ENCODE peak calls at places on chromosomes 13 and 19, in six cellular contexts. One of them, this sample, is unnamed.

GRCh38 chr13:73779881-73780280 is 354.3 kb downstream of the KLF12 start:
- DNase-seq in colonic mucosa: no peak
- DNase-seq in IMR-90: peak; percentile 53
- DNase-seq in substantia nigra: no peak
- DNase-seq in A549: no peak
- DNase-seq in coronary artery: no peak
- DNase-seq in this sample: no peak

GRCh38 chr19:5451494-5451893 is 3.7 kb upstream of the ZNRF4 start:
- DNase-seq in colonic mucosa: no peak
- DNase-seq in IMR-90: no peak
- DNase-seq in substantia nigra: peak; percentile 12
- DNase-seq in A549: no peak
- DNase-seq in coronary artery: no peak
- DNase-seq in this sample: no peak

GRCh38 chr19:15666883-15667282 is 6.0 kb upstream of the CYP4F12 start:
- DNase-seq in colonic mucosa: peak; percentile 78
- DNase-seq in IMR-90: no peak
- DNase-seq in substantia nigra: no peak
- DNase-seq in A549: no peak
- DNase-seq in coronary artery: no peak
- DNase-seq in this sample: no peak

GRCh38 chr13:32272021-32272695 is 43.0 kb downstream of the ZAR1L start:
- DNase-seq in colonic mucosa: no peak
- DNase-seq in IMR-90: no peak
- DNase-seq in substantia nigra: no peak
- DNase-seq in A549: no peak
- DNase-seq in coronary artery: no peak
- DNase-seq in this sample: no peak

GRCh38 chr13:27599845-27600553 is 20.3 kb downstream of the LNX2 start:
- DNase-seq in colonic mucosa: no peak
- DNase-seq in IMR-90: peak; percentile 67
- DNase-seq in substantia nigra: no peak
- DNase-seq in A549: no peak
- DNase-seq in coronary artery: no peak
- DNase-seq in this sample: no peak

GRCh38 chr19:55857149-55857548 is 20.8 kb downstream of the NLRP4 start:
- DNase-seq in colonic mucosa: no peak
- DNase-seq in IMR-90: no peak
- DNase-seq in substantia nigra: no peak
- DNase-seq in A549: no peak
- DNase-seq in coronary artery: no peak
- DNase-seq in this sample: no peak

GRCh38 chr13:31595568-31595967 is 143.8 kb upstream of the RXFP2 start:
- DNase-seq in colonic mucosa: no peak
- DNase-seq in IMR-90: no peak
- DNase-seq in substantia nigra: no peak
- DNase-seq in A549: no peak
- DNase-seq in coronary artery: no peak
- DNase-seq in this sample: no peak

GRCh38 chr19:21698215-21698614 is 69.2 kb downstream of the ZNF100 start:
- DNase-seq in colonic mucosa: peak; percentile 25
- DNase-seq in IMR-90: peak; percentile 1
- DNase-seq in substantia nigra: no peak
- DNase-seq in A549: no peak
- DNase-seq in coronary artery: no peak
- DNase-seq in this sample: no peak

GRCh38 chr13:47437411-47437810 is 540.6 kb upstream of the HTR2A start:
- DNase-seq in colonic mucosa: no peak
- DNase-seq in IMR-90: peak; percentile 89
- DNase-seq in substantia nigra: no peak
- DNase-seq in A549: no peak
- DNase-seq in coronary artery: no peak
- DNase-seq in this sample: no peak

GRCh38 chr19:58577581-58578429 is 4.7 kb upstream of the MZF1 start:
- DNase-seq in colonic mucosa: peak; percentile 18
- DNase-seq in IMR-90: no peak
- DNase-seq in substantia nigra: no peak
- DNase-seq in A549: no peak
- DNase-seq in coronary artery: peak; percentile 64
- DNase-seq in this sample: no peak

GRCh38 chr19:47013041-47013517 is 6.6 kb upstream of the NPAS1 start:
- DNase-seq in colonic mucosa: peak; percentile 85
- DNase-seq in IMR-90: peak; percentile 51
- DNase-seq in substantia nigra: peak; percentile 29
- DNase-seq in A549: no peak
- DNase-seq in coronary artery: no peak
- DNase-seq in this sample: no peak

GRCh38 chr13:50353651-50354415 is 338.6 kb downstream of the KCNRG start:
- DNase-seq in colonic mucosa: no peak
- DNase-seq in IMR-90: peak; percentile 62
- DNase-seq in substantia nigra: no peak
- DNase-seq in A549: no peak
- DNase-seq in coronary artery: no peak
- DNase-seq in this sample: no peak

GRCh38 chr19:51552996-51553725 is 17.9 kb upstream of the ZNF175 start:
- DNase-seq in colonic mucosa: peak; percentile 63
- DNase-seq in IMR-90: peak; percentile 47
- DNase-seq in substantia nigra: no peak
- DNase-seq in A549: peak; percentile 23
- DNase-seq in coronary artery: no peak
- DNase-seq in this sample: no peak

GRCh38 chr13:82458169-82458568 is 1424.1 kb downstream of the SLITRK1 start:
- DNase-seq in colonic mucosa: no peak
- DNase-seq in IMR-90: no peak
- DNase-seq in substantia nigra: no peak
- DNase-seq in A549: no peak
- DNase-seq in coronary artery: no peak
- DNase-seq in this sample: no peak

GRCh38 chr13:109939838-109940237 is 153.5 kb upstream of the IRS2 start:
- DNase-seq in colonic mucosa: no peak
- DNase-seq in IMR-90: no peak
- DNase-seq in substantia nigra: no peak
- DNase-seq in A549: no peak
- DNase-seq in coronary artery: no peak
- DNase-seq in this sample: no peak

GRCh38 chr19:11693505-11694499 is 44.9 kb downstream of the ZNF823 start:
- DNase-seq in colonic mucosa: peak; percentile 26
- DNase-seq in IMR-90: peak; percentile 75
- DNase-seq in substantia nigra: no peak
- DNase-seq in A549: no peak
- DNase-seq in coronary artery: no peak
- DNase-seq in this sample: no peak

GRCh38 chr13:49292742-49293498 is 45.2 kb downstream of the CDADC1 start:
- DNase-seq in colonic mucosa: no peak
- DNase-seq in IMR-90: peak; percentile 96
- DNase-seq in substantia nigra: no peak
- DNase-seq in A549: no peak
- DNase-seq in coronary artery: no peak
- DNase-seq in this sample: peak; percentile 82

GRCh38 chr19:58325623-58326022 is 1.2 kb upstream of the ZSCAN22 start:
- DNase-seq in colonic mucosa: no peak
- DNase-seq in IMR-90: peak; percentile 57
- DNase-seq in substantia nigra: no peak
- DNase-seq in A549: no peak
- DNase-seq in coronary artery: no peak
- DNase-seq in this sample: no peak

GRCh38 chr19:39422020-39422419 is 9.6 kb downstream of the PLEKHG2 start:
- DNase-seq in colonic mucosa: no peak
- DNase-seq in IMR-90: no peak
- DNase-seq in substantia nigra: no peak
- DNase-seq in A549: no peak
- DNase-seq in coronary artery: no peak
- DNase-seq in this sample: no peak

GRCh38 chr19:55305491-55305890 is 19.6 kb downstream of the TMEM150B start:
- DNase-seq in colonic mucosa: peak; percentile 40
- DNase-seq in IMR-90: no peak
- DNase-seq in substantia nigra: no peak
- DNase-seq in A549: peak; percentile 66
- DNase-seq in coronary artery: no peak
- DNase-seq in this sample: no peak

GRCh38 chr13:104837756-104838155 is 1697.7 kb downstream of the EFNB2 start:
- DNase-seq in colonic mucosa: no peak
- DNase-seq in IMR-90: no peak
- DNase-seq in substantia nigra: no peak
- DNase-seq in A549: no peak
- DNase-seq in coronary artery: no peak
- DNase-seq in this sample: no peak

GRCh38 chr19:30391554-30392551 is 19.7 kb downstream of the ZNF536 start:
- DNase-seq in colonic mucosa: no peak
- DNase-seq in IMR-90: no peak
- DNase-seq in substantia nigra: no peak
- DNase-seq in A549: no peak
- DNase-seq in coronary artery: no peak
- DNase-seq in this sample: no peak

GRCh38 chr19:31278555-31279435 is 70.4 kb downstream of the TSHZ3 start:
- DNase-seq in colonic mucosa: no peak
- DNase-seq in IMR-90: no peak
- DNase-seq in substantia nigra: no peak
- DNase-seq in A549: no peak
- DNase-seq in coronary artery: no peak
- DNase-seq in this sample: no peak

GRCh38 chr13:25300861-25301346 is 521 bp upstream of the NUP58 start:
- DNase-seq in colonic mucosa: peak; percentile 31
- DNase-seq in IMR-90: no peak
- DNase-seq in substantia nigra: no peak
- DNase-seq in A549: no peak
- DNase-seq in coronary artery: no peak
- DNase-seq in this sample: no peak

GRCh38 chr13:109870281-109871017 is 84.1 kb upstream of the IRS2 start:
- DNase-seq in colonic mucosa: no peak
- DNase-seq in IMR-90: no peak
- DNase-seq in substantia nigra: no peak
- DNase-seq in A549: no peak
- DNase-seq in coronary artery: no peak
- DNase-seq in this sample: no peak

GRCh38 chr13:66886248-66886647 is 343.9 kb downstream of the PCDH9 start:
- DNase-seq in colonic mucosa: no peak
- DNase-seq in IMR-90: no peak
- DNase-seq in substantia nigra: peak; percentile 35
- DNase-seq in A549: no peak
- DNase-seq in coronary artery: no peak
- DNase-seq in this sample: no peak

GRCh38 chr13:113804703-113805430 is 45.8 kb downstream of the TMEM255B start:
- DNase-seq in colonic mucosa: no peak
- DNase-seq in IMR-90: no peak
- DNase-seq in substantia nigra: no peak
- DNase-seq in A549: no peak
- DNase-seq in coronary artery: no peak
- DNase-seq in this sample: no peak

GRCh38 chr13:41847216-41847615 is 113.7 kb downstream of the VWA8 start:
- DNase-seq in colonic mucosa: no peak
- DNase-seq in IMR-90: no peak
- DNase-seq in substantia nigra: no peak
- DNase-seq in A549: no peak
- DNase-seq in coronary artery: no peak
- DNase-seq in this sample: no peak
- H3K27ac ChIP-seq in colonic mucosa: no peak overlapping the region
- H3K27ac ChIP-seq in IMR-90: no peak overlapping the region
- H3K27ac ChIP-seq in substantia nigra: no peak overlapping the region
- H3K27ac ChIP-seq in A549: no peak overlapping the region
- H3K27ac ChIP-seq in coronary artery: no peak overlapping the region
- H3K27ac ChIP-seq in this sample: no peak overlapping the region

GRCh38 chr13:93603043-93603442 is 376.4 kb downstream of the GPC6 start:
- DNase-seq in colonic mucosa: no peak
- DNase-seq in IMR-90: peak; percentile 82
- DNase-seq in substantia nigra: no peak
- DNase-seq in A549: no peak
- DNase-seq in coronary artery: no peak
- DNase-seq in this sample: peak; percentile 5
- H3K27ac ChIP-seq in colonic mucosa: no peak overlapping the region
- H3K27ac ChIP-seq in IMR-90: no peak overlapping the region
- H3K27ac ChIP-seq in substantia nigra: no peak overlapping the region
- H3K27ac ChIP-seq in A549: peak overlapping the region; percentile 45
- H3K27ac ChIP-seq in coronary artery: no peak overlapping the region
- H3K27ac ChIP-seq in this sample: no peak overlapping the region

GRCh38 chr13:97308735-97309429 is 86.7 kb downstream of the MBNL2 start:
- DNase-seq in colonic mucosa: no peak
- DNase-seq in IMR-90: peak; percentile 34
- DNase-seq in substantia nigra: no peak
- DNase-seq in A549: peak; percentile 13
- DNase-seq in coronary artery: no peak
- DNase-seq in this sample: no peak

GRCh38 chr13:97307544-97307881 is 85.4 kb downstream of the MBNL2 start:
- DNase-seq in colonic mucosa: no peak
- DNase-seq in IMR-90: no peak
- DNase-seq in substantia nigra: no peak
- DNase-seq in A549: no peak
- DNase-seq in coronary artery: no peak
- DNase-seq in this sample: no peak

GRCh38 chr13:97307096-97307495 is 85.0 kb downstream of the MBNL2 start:
- DNase-seq in colonic mucosa: no peak
- DNase-seq in IMR-90: no peak
- DNase-seq in substantia nigra: no peak
- DNase-seq in A549: no peak
- DNase-seq in coronary artery: no peak
- DNase-seq in this sample: no peak

GRCh38 chr13:97306646-97307045 is 84.5 kb downstream of the MBNL2 start:
- DNase-seq in colonic mucosa: no peak
- DNase-seq in IMR-90: no peak
- DNase-seq in substantia nigra: no peak
- DNase-seq in A549: no peak
- DNase-seq in coronary artery: no peak
- DNase-seq in this sample: no peak

DNA sequence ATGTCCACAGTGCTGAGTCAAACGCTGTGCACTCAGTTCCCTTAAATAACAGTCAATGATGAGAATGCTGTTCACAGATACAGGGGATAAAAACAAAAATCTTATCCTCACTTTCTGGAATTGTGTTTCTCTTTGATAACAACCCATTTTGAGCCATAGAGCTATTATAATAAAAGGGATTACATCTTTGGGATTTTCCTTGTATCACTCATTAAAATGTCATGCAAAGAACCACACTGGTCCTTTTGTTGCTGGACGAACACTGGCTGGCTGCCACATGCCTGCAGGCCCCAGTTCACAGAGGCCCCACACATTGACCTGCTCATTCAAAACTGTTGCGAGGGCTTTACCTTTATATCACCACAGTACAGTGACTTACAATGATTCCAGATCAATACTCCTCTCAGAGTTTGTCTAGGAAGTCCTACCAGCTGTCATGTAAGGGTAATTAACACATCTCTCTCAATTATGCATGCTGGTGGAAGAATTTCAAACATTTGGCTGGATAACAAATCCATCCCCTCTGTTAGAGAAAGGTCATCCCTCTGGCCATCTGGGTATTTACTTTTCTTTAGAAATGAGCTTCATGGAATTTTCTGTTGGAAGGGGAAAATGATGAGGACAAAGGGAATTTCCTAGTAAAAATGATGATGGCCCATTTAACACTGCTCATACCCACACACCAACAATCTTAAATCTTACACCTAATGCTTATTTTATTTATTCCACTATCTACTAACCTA is 85.9 kb downstream of the MBNL2 start:
- DNase-seq in colonic mucosa: no peak
- DNase-seq in IMR-90: peak; percentile 68
- DNase-seq in substantia nigra: peak; percentile 30
- DNase-seq in A549: peak; percentile 50
- DNase-seq in coronary artery: no peak
- DNase-seq in this sample: no peak
- H3K27ac ChIP-seq in colonic mucosa: peak overlapping the region; percentile 4
- H3K27ac ChIP-seq in IMR-90: peak overlapping the region; percentile 75
- H3K27ac ChIP-seq in substantia nigra: peak overlapping the region; percentile 59
- H3K27ac ChIP-seq in A549: peak overlapping the region; percentile 82
- H3K27ac ChIP-seq in coronary artery: peak overlapping the region; percentile 19
- H3K27ac ChIP-seq in this sample: no peak overlapping the region

GRCh38 chr13:64680739-64681138 is 2549.4 kb downstream of the PCDH9 start:
- DNase-seq in colonic mucosa: no peak
- DNase-seq in IMR-90: no peak
- DNase-seq in substantia nigra: no peak
- DNase-seq in A549: no peak
- DNase-seq in coronary artery: no peak
- DNase-seq in this sample: no peak
- H3K27ac ChIP-seq in colonic mucosa: no peak overlapping the region
- H3K27ac ChIP-seq in IMR-90: no peak overlapping the region
- H3K27ac ChIP-seq in substantia nigra: no peak overlapping the region
- H3K27ac ChIP-seq in A549: no peak overlapping the region
- H3K27ac ChIP-seq in coronary artery: no peak overlapping the region
- H3K27ac ChIP-seq in this sample: no peak overlapping the region